ENCODE peak calls at places on chromosomes 13 and 19, in four cellular contexts. X is transverse colon, F is esophagus muscularis mucosa, I is sigmoid colon. E is an unnamed sample.

GRCh38 chr13:91406619-91407018 is 8.2 kb downstream of the GPC5 start:
- DNase-seq in X (no peak), F (no peak), I (no peak), E (peak; percentile 93)

GRCh38 chr19:41134616-41135015 is 20.4 kb downstream of the CYP2F1 start:
- DNase-seq in X (no peak), F (no peak), I (no peak), E (no peak)

GRCh38 chr13:36918246-36919060 is 1.6 kb downstream of the SMAD9 start:
- DNase-seq in X (no peak), F (no peak), I (no peak), E (no peak)

GRCh38 chr19:56253737-56254136 is 18.8 kb upstream of the EDDM13 start:
- DNase-seq in X (no peak), F (no peak), I (no peak), E (peak; percentile 45)

GRCh38 chr19:5452594-5453565 is 2.3 kb upstream of the ZNRF4 start:
- DNase-seq in X (no peak), F (no peak), I (no peak), E (peak; percentile 85)

GRCh38 chr13:27036236-27036981 is 135.2 kb downstream of the USP12 start:
- DNase-seq in X (no peak), F (no peak), I (no peak), E (no peak)

GRCh38 chr13:112752711-112753541 is 63.1 kb downstream of the ATP11A start:
- DNase-seq in X (no peak), F (no peak), I (no peak), E (no peak)

GRCh38 chr13:99214232-99214631 is 13.6 kb downstream of the UBAC2 start:
- DNase-seq in X (no peak), F (peak; percentile 75), I (no peak), E (no peak)

GRCh38 chr19:1012334-1012733 is 8.6 kb downstream of the TMEM259 start:
- DNase-seq in X (no peak), F (no peak), I (no peak), E (no peak)

GRCh38 chr19:23283925-23284324 is 33.7 kb upstream of the ZNF724 start:
- DNase-seq in X (peak; percentile 74), F (peak; percentile 87), I (no peak), E (peak; percentile 40)

GRCh38 chr19:982567-983170 is 1.5 kb upstream of the WDR18 start:
- DNase-seq in X (peak; percentile 82), F (no peak), I (peak; percentile 80), E (peak; percentile 88)

GRCh38 chr13:58893396-58893795 is 1261.9 kb downstream of the PCDH17 start:
- DNase-seq in X (no peak), F (no peak), I (no peak), E (no peak)

GRCh38 chr13:74134777-74135305 is 637 bp upstream of the KLF12 start:
- DNase-seq in X (peak; percentile 75), F (peak; percentile 89), I (peak; percentile 74), E (peak; percentile 2)

GRCh38 chr19:35895911-35896642 is 4.3 kb downstream of the NFKBID start:
- DNase-seq in X (no peak), F (no peak), I (no peak), E (no peak)

GRCh38 chr13:98022210-98022609 is 68.7 kb downstream of the IPO5 start:
- DNase-seq in X (no peak), F (no peak), I (no peak), E (no peak)

GRCh38 chr19:32866564-32867265 is 2.9 kb downstream of the SLC7A9 start:
- DNase-seq in X (no peak), F (no peak), I (no peak), E (no peak)

GRCh38 chr13:19601749-19602725 is 31.4 kb upstream of the MPHOSPH8 start:
- DNase-seq in X (peak; percentile 34), F (no peak), I (no peak), E (peak; percentile 48)

GRCh38 chr13:50999641-51000040 is 90.0 kb downstream of the RNASEH2B start:
- DNase-seq in X (no peak), F (peak; percentile 80), I (peak; percentile 43), E (no peak)

GRCh38 chr13:38685974-38686571 is 804 bp upstream of the FREM2 start:
- DNase-seq in X (no peak), F (no peak), I (no peak), E (no peak)

GRCh38 chr19:46283771-46284170 is 13.1 kb upstream of the HIF3A start:
- DNase-seq in X (no peak), F (no peak), I (no peak), E (no peak)

GRCh38 chr19:46284635-46285034 is 12.2 kb upstream of the HIF3A start:
- DNase-seq in X (no peak), F (no peak), I (no peak), E (no peak)

GRCh38 chr19:46279177-46279576 is 17.7 kb upstream of the HIF3A start:
- DNase-seq in X (no peak), F (no peak), I (no peak), E (no peak)
- TF ChIP-seq EP300 in X (no peak), F (no peak), I (no peak), E (no peak)

DNA sequence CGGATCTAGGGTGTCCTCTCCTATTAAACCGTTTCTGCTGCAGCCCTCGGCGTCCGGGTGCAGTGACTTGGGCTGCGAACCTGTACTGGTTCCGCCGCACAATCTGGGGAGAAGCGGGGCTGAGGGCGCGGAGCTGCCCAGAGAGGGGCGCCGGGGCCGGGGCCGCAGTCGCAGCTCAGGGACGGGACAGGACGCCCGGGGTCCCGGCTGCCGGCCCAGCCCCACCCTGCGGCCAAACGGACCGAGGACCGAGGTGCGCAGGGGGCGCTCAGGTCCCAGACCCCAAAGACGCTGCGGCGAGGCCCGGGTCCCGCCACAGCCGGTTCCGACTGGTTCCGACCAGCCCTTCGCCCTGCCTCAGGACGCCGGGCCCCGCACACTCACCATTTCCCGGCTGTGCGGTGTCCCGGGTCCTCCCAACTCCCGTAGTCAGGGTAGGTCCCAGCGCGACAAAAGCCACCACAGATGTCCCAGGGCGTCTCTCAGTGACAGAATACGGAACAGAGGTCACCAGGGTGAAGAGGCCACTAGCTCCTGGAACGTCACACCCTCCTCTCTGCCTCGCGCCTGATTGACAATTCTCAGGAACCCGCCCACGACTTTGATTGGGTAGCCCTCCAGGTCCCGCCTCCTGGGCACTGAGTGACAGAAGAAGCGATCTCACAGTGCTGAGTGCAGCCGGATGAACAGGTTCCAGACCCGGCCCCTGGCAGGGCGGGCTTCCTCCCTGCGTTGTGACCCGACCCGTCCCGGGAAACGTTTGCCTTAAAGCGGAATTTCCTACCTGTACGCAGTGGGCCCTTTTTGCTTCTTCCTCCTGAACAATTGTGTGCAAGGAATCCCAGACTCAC is at the start of gene ZNF44:
- DNase-seq in X (peak; percentile 99), F (peak; percentile 100), I (peak; percentile 99), E (peak; percentile 94)
- TF ChIP-seq EP300 in X (peak; percentile 14), F (no peak), I (no peak), E (no peak)

GRCh38 chr19:48963371-48964204 is 1.5 kb upstream of the FTL start:
- DNase-seq in X (peak; percentile 88), F (no peak), I (peak; percentile 95), E (peak; percentile 94)

GRCh38 chr19:48964205-48965032 is 690 bp upstream of the FTL start:
- DNase-seq in X (peak; percentile 47), F (no peak), I (no peak), E (no peak)

GRCh38 chr19:48966541-48967345 is 1.6 kb downstream of the FTL start:
- DNase-seq in X (no peak), F (no peak), I (no peak), E (no peak)

GRCh38 chr19:48965806-48966540 is 864 bp downstream of the FTL start:
- DNase-seq in X (peak; percentile 90), F (peak; percentile 97), I (peak; percentile 94), E (peak; percentile 58)

GRCh38 chr19:48965033-48965805 is at the start of gene FTL:
- DNase-seq in X (peak; percentile 98), F (peak; percentile 100), I (peak; percentile 99), E (peak; percentile 98)
- TF ChIP-seq EP300 in X (no peak), F (no peak), I (no peak), E (peak; percentile 36)

GRCh38 chr19:12550951-12551832 is at the start of gene ZNF564:
- DNase-seq in X (peak; percentile 96), F (peak; percentile 99), I (peak; percentile 98), E (peak; percentile 99)
- TF ChIP-seq EP300 in X (no peak), F (no peak), I (no peak), E (no peak)

GRCh38 chr19:2627855-2628254 is 74.6 kb downstream of the GNG7 start:
- DNase-seq in X (no peak), F (no peak), I (no peak), E (no peak)

GRCh38 chr19:2629491-2630351 is 72.8 kb downstream of the GNG7 start:
- DNase-seq in X (no peak), F (no peak), I (peak; percentile 45), E (no peak)

GRCh38 chr19:2628597-2628996 is 73.9 kb downstream of the GNG7 start:
- DNase-seq in X (no peak), F (no peak), I (no peak), E (no peak)

GRCh38 chr19:2625434-2625833 is 77.1 kb downstream of the GNG7 start:
- DNase-seq in X (peak; percentile 75), F (no peak), I (peak; percentile 70), E (no peak)

GRCh38 chr19:2627319-2627829 is 75.1 kb downstream of the GNG7 start:
- DNase-seq in X (peak; percentile 69), F (peak; percentile 95), I (peak; percentile 84), E (no peak)
- TF ChIP-seq EP300 in X (peak; percentile 79), F (peak; percentile 82), I (no peak), E (no peak)